ENCODE peak calls at places on chromosomes 6 and 20, in four cellular contexts. W is bronchial epithelial cell, O is heart left ventricle, R is MM.1S. G is an unnamed sample.
A peak's percentile ranks its signal among the peaks of the same experiment; 100 is the strongest.

GRCh38 chr6:19086480-19086879 is 699.3 kb downstream of the RNF144B start:
- DNase-seq in W (no peak), O (no peak), R (no peak), G (no peak)

GRCh38 chr6:35086636-35087360 is 54.3 kb downstream of the TCP11 start:
- DNase-seq in O (peak; percentile 14), W (no peak), R (no peak), G (no peak)

GRCh38 chr6:48962041-48962440 is 501.0 kb downstream of the MMUT start:
- DNase-seq in O (no peak), W (no peak), R (no peak), G (no peak)

GRCh38 chr20:14410869-14411555 is 73.6 kb upstream of the FLRT3 start:
- DNase-seq in R (no peak), W (no peak), O (no peak), G (no peak)

GRCh38 chr20:26135325-26136110 is 438.9 kb upstream of the ZNF337 start:
- DNase-seq in W (no peak), R (no peak), O (no peak), G (peak; percentile 3)

GRCh38 chr6:1200706-1201105 is 111.2 kb upstream of the FOXQ1 start:
- DNase-seq in O (no peak), R (no peak), W (no peak), G (no peak)

GRCh38 chr6:151425561-151425960 is 26.4 kb downstream of the RMND1 start:
- DNase-seq in O (no peak), R (no peak), W (peak; percentile 18), G (no peak)

GRCh38 chr6:135568366-135568765 is 70.8 kb upstream of the AHI1 start:
- DNase-seq in O (peak; percentile 43), W (no peak), R (peak; percentile 66), G (peak; percentile 28)

GRCh38 chr6:41226752-41227151 is 1.4 kb upstream of the TREML4 start:
- DNase-seq in O (no peak), W (peak; percentile 5), R (no peak), G (no peak)

GRCh38 chr6:28351087-28351486 is 1.3 kb downstream of the ZKSCAN3 start:
- DNase-seq in R (no peak), O (no peak), W (no peak), G (no peak)

GRCh38 chr6:106077170-106077569 is 9.0 kb upstream of the PRDM1 start:
- DNase-seq in O (no peak), W (peak; percentile 56), R (no peak), G (no peak)

GRCh38 chr20:58447733-58448391 is 58.8 kb downstream of the VAPB start:
- DNase-seq in R (peak; percentile 30), O (no peak), W (peak; percentile 51), G (peak; percentile 41)

GRCh38 chr6:163311830-163312229 is 102.7 kb upstream of the QKI start:
- DNase-seq in R (no peak), O (no peak), W (peak; percentile 94), G (no peak)

GRCh38 chr6:97778290-97779038 is 495.4 kb upstream of the MMS22L start:
- DNase-seq in W (peak; percentile 29), O (no peak), R (no peak), G (no peak)

GRCh38 chr20:52481443-52481842 is 289.9 kb upstream of the ZFP64 start:
- DNase-seq in O (no peak), W (no peak), R (no peak), G (no peak)

GRCh38 chr20:4809707-4810106 is 88.0 kb downstream of the PRND start:
- DNase-seq in O (no peak), R (no peak), W (no peak), G (no peak)

GRCh38 chr6:5300206-5300764 is 39.0 kb downstream of the FARS2 start:
- DNase-seq in W (no peak), O (no peak), R (no peak), G (no peak)

GRCh38 chr6:48552905-48553304 is 441.9 kb upstream of the PTCHD4 start:
- DNase-seq in O (no peak), R (no peak), W (no peak), G (no peak)

GRCh38 chr6:121748850-121749249 is 313.4 kb downstream of the GJA1 start:
- DNase-seq in W (no peak), R (no peak), O (no peak), G (no peak)

DNA sequence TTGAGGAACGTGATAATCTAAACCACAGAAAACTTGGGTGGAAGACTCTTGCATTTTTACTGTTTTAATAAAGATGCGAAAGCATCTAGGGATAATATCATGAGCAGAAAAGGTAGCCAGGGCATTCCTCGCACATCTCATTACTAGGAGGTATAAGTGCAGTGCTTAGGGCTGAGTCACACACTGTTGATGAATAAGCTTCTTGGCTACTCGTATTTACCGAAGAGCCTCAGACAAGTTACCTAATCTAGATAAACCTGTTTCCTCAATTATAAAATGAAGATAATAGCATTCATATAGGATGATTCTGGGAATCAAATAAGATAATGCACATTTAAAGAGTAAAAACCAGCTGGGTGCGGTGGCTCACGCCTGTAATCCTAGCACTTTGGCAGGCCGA is 780 bp upstream of the KIAA0319 start:
- DNase-seq in W (peak; percentile 85), R (no peak), O (no peak), G (no peak)
- H3K4me3 ChIP-seq in W (no peak overlapping the region), R (peak overlapping the region; percentile 77), O (no peak overlapping the region), G (no peak overlapping the region)

DNA sequence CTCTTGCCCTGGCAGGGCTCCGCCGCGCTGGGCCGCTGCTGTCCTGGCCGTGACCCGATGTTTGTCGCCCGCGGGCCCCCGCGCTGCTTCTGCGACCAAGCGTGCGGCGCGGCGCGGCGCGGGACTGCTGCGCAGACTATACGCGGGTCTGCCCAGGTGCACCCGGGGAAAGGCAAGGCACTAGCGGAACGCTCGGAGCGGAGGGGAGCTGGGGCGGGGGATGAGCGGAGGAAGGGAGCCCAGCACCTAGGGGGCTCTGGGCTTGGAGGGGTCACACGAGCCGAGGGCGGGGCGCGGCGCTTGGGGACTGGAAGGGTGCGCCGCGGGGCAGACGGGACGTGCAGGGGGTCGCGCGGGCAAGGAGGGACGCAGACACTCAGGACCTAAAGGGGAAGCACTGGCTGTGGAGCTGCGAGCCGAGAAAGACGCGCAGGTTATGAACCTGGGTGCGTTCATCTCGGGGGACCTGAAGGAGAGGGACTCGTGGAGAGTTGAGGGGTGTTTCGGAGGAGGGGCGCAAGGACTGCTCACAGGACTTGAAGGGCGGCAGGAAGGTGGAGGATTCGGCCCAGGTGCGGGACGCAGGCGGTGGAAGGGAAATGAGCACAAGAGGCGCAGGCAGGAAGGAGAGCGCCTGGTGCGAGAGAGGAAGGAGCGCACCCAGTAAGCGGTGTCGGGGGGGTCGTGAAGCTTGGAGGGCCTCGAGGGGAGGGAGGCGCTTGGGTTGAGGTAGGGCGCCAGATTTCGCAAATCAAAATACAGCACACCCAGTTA is 40.8 kb upstream of the ZNFX1 start:
- DNase-seq in O (no peak), W (no peak), R (no peak), G (peak; percentile 37)
- H3K4me3 ChIP-seq in O (peak overlapping the region; percentile 32), W (peak overlapping the region; percentile 1), R (peak overlapping the region; percentile 25), G (peak overlapping the region; percentile 50)

GRCh38 chr6:56343295-56343694 is 95.9 kb upstream of the COL21A1 start:
- DNase-seq in W (no peak), O (no peak), R (no peak), G (no peak)
- H3K4me3 ChIP-seq in W (no peak overlapping the region), O (no peak overlapping the region), R (no peak overlapping the region), G (no peak overlapping the region)

GRCh38 chr6:143545165-143545564 is 33.6 kb upstream of the FUCA2 start:
- DNase-seq in W (peak; percentile 57), O (no peak), R (no peak), G (no peak)
- H3K4me3 ChIP-seq in W (no peak overlapping the region), O (no peak overlapping the region), R (no peak overlapping the region), G (no peak overlapping the region)

GRCh38 chr6:168648240-168648639 is 207.3 kb downstream of the SMOC2 start:
- DNase-seq in W (no peak), R (no peak), O (no peak), G (no peak)
- H3K4me3 ChIP-seq in W (no peak overlapping the region), R (no peak overlapping the region), O (no peak overlapping the region), G (no peak overlapping the region)

GRCh38 chr20:460180-460579 is 2.2 kb downstream of the TBC1D20 start:
- DNase-seq in W (no peak), R (no peak), O (no peak), G (no peak)

GRCh38 chr20:462199-462991 is at the start of gene TBC1D20:
- DNase-seq in W (peak; percentile 74), O (peak; percentile 90), R (peak; percentile 92), G (peak; percentile 83)

GRCh38 chr20:458766-459165 is 3.6 kb downstream of the TBC1D20 start:
- DNase-seq in R (no peak), O (no peak), W (no peak), G (no peak)

GRCh38 chr20:461254-462198 is 807 bp downstream of the TBC1D20 start:
- DNase-seq in W (peak; percentile 17), R (peak; percentile 61), O (peak; percentile 63), G (no peak)

GRCh38 chr20:460707-461106 is 1.6 kb downstream of the TBC1D20 start:
- DNase-seq in R (no peak), W (no peak), O (no peak), G (no peak)
- H3K4me3 ChIP-seq in R (peak overlapping the region; percentile 80), W (no peak overlapping the region), O (peak overlapping the region; percentile 88), G (no peak overlapping the region)

GRCh38 chr20:64119681-64120341 is 12.4 kb upstream of the NPBWR2 start:
- DNase-seq in O (peak; percentile 16), R (no peak), W (no peak), G (no peak)
- H3K4me3 ChIP-seq in O (no peak overlapping the region), R (peak overlapping the region; percentile 8), W (no peak overlapping the region), G (no peak overlapping the region)

GRCh38 chr20:62439218-62439617 is 11.9 kb upstream of the RBBP8NL start:
- DNase-seq in R (no peak), W (no peak), O (no peak), G (no peak)
- H3K4me3 ChIP-seq in R (no peak overlapping the region), W (no peak overlapping the region), O (no peak overlapping the region), G (no peak overlapping the region)

DNA sequence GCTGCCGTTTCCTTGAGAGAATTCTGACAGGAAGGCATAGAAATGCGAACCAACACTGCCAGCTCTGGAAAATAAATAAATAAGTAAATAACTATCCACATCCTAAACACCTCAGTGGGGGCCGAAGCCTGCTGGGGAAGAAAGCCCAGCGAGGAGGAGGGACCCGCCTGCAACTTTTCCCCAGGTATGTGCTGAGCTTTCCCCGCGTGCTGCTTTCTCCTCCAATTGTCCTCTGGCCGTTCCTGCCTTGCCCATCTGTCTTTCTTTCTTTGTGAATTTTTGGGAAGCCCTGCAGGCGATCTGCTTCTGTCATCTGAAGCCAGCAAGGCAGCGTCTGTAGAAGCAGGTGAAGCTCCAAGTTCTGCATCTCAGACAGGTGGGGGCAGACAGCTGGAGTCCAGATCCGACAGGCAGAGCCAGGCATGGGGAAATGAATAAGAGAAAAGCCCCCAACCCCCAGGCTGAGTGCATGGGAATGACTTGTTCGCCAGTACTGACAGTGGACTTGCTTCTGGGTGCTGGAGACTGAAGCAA is 49.2 kb upstream of the IL17A start:
- DNase-seq in O (no peak), W (no peak), R (no peak), G (no peak)
- H3K4me3 ChIP-seq in O (no peak overlapping the region), W (no peak overlapping the region), R (no peak overlapping the region), G (no peak overlapping the region)